ENCODE peak calls at places on chromosome 18, in seven cellular contexts. V is neural progenitor cell, I is uterus, B is fibroblast of lung, Q is prostate gland, R is lower leg skin, O is psoas muscle. F is an unnamed sample.

GRCh38 chr18:73646196-73646595 is 501.4 kb downstream of the FBXO15 start:
- DNase-seq in V (no peak), I (no peak), B (peak), Q (no peak), R (no peak), O (no peak), F (no peak)

GRCh38 chr18:37533647-37534565 is 31.7 kb downstream of the CELF4 start:
- DNase-seq in V (no peak), I (no peak), B (no peak), Q (no peak), R (no peak), O (no peak), F (no peak)

GRCh38 chr18:61398961-61399632 is 65.9 kb downstream of the CDH20 start:
- DNase-seq in V (no peak), I (no peak), B (peak), Q (no peak), R (no peak), O (no peak), F (peak)

GRCh38 chr18:54303408-54303807 is 34.1 kb downstream of the POLI start:
- DNase-seq in V (no peak), I (no peak), B (no peak), Q (no peak), R (no peak), O (no peak), F (no peak)

GRCh38 chr18:61502472-61502871 is 169.2 kb downstream of the CDH20 start:
- DNase-seq in V (peak), I (peak), B (peak), Q (peak), R (no peak), O (no peak), F (peak)

GRCh38 chr18:25038261-25038660 is 313.7 kb downstream of the ZNF521 start:
- DNase-seq in V (peak), I (no peak), B (no peak), Q (no peak), R (no peak), O (no peak), F (no peak)

GRCh38 chr18:78833833-78834232 is 145.8 kb upstream of the SALL3 start:
- DNase-seq in V (no peak), I (no peak), B (no peak), Q (no peak), R (no peak), O (no peak), F (no peak)

GRCh38 chr18:8844721-8845148 is 139.4 kb downstream of the MTCL1 start:
- DNase-seq in V (no peak), I (no peak), B (no peak), Q (no peak), R (no peak), O (no peak), F (peak)

GRCh38 chr18:75478996-75479870 is 51.7 kb upstream of the SMIM21 start:
- DNase-seq in V (peak), I (no peak), B (peak), Q (no peak), R (no peak), O (no peak), F (peak)

GRCh38 chr18:77448046-77448445 is 198.4 kb downstream of the GALR1 start:
- DNase-seq in V (no peak), I (no peak), B (no peak), Q (no peak), R (no peak), O (no peak), F (no peak)

GRCh38 chr18:79259218-79259617 is 136.5 kb upstream of the NFATC1 start:
- DNase-seq in V (no peak), I (no peak), B (no peak), Q (no peak), R (no peak), O (no peak), F (no peak)

GRCh38 chr18:34697891-34698290 is 12.2 kb upstream of the DTNA start:
- DNase-seq in V (no peak), I (no peak), B (no peak), Q (no peak), R (no peak), O (no peak), F (no peak)

DNA sequence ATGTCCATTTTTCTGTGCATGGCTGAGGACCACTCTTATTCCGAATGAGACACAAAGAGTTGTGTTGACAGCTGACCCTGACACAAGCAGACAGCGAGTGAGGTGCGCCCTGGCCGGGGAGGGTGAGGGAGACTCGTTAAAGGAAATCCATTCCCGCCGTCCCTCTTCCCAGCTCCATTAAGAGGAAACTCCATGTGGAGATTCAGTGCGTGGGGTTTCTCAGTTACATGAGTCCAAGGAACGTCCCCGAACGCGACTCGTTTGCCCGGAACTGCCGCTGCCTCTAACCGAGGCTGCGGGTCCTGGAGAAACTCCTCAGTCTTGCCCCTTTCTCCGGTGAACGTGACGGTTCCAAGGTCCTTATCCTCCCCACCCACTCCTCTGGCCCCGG is 1.0 kb downstream of the GREB1L start:
- DNase-seq in V (peak), I (no peak), B (peak), Q (no peak), R (no peak), O (no peak), F (peak)
- H3K4me3 ChIP-seq in V (peak), I (peak), B (no peak), Q (peak), R (peak), O (peak), F (peak)

GRCh38 chr18:57906852-57907251 is 103.7 kb upstream of the ATP8B1 start:
- DNase-seq in V (peak), I (no peak), B (no peak), Q (no peak), R (no peak), O (no peak), F (no peak)
- TF ChIP-seq CTCF in V (peak), I (no peak), B (no peak), Q (no peak), R (no peak), O (no peak), F (peak)

DNA sequence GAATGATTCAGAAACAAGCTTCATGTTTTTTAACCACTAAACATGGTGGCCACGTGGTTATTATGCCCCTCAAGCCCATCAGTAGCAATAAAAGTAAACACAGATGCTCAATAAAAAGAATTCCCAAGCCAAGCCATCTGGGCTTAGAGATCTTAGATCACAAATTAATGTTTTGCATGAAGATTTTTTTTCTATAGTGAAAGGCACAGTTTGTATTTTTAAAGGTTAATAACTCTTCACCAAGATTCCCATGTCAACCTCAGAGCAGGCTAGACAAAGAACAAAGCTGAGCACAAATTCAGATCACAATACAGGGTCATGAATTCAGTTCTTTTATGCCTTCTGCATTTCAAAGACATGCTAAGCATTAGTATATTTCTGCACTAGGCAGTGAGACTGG is 105.7 kb upstream of the SYT4 start:
- DNase-seq in V (no peak), I (no peak), B (no peak), Q (no peak), R (no peak), O (no peak), F (no peak)
- H3K4me3 ChIP-seq in V (no peak), I (no peak), B (no peak), Q (no peak), R (no peak), O (no peak), F (no peak)

DNA sequence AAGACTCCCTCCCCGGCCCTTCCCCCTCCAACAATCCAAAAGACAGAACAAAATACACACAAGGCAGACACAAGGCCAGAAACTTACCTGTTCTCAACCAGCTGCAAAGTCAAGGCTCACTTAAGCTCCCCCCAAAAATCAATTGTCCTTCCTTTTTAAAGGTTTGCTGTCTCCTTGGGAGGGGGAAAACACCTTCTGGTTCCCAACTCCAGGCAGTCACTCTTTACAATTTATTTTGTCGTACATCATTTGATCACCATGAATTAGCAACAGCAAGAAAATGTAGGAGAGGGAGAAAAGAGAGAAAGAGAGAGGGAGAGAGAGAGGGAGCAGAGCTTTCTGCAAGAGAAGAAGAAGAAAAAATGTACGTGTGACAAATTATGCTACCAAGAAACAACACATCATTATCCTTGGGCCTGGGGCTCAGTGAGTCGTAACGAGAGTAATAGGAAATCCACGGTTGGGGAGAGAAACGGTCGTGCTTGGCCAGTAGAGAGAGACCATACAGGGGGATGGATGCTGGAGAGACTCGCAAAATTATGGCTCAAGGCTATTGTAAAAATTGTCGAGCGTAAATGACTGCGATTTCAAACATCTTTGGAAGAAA is at the start of gene KLHL14:
- DNase-seq in V (peak), I (no peak), B (no peak), Q (no peak), R (no peak), O (no peak), F (no peak)
- TF ChIP-seq CTCF in V (no peak), I (no peak), B (no peak), Q (no peak), R (no peak), O (no peak), F (no peak)

GRCh38 chr18:50094221-50094773 is 100.7 kb downstream of the MYO5B start:
- DNase-seq in V (no peak), I (no peak), B (no peak), Q (no peak), R (no peak), O (no peak), F (no peak)

GRCh38 chr18:50090370-50091312 is 104.3 kb downstream of the MYO5B start:
- DNase-seq in V (no peak), I (no peak), B (no peak), Q (no peak), R (peak), O (no peak), F (no peak)

GRCh38 chr18:50093366-50093765 is 101.6 kb downstream of the MYO5B start:
- DNase-seq in V (no peak), I (no peak), B (no peak), Q (no peak), R (peak), O (no peak), F (no peak)

GRCh38 chr18:50091495-50092249 is 103.3 kb downstream of the MYO5B start:
- DNase-seq in V (no peak), I (no peak), B (no peak), Q (no peak), R (peak), O (no peak), F (no peak)

GRCh38 chr18:50092250-50092780 is 102.6 kb downstream of the MYO5B start:
- DNase-seq in V (peak), I (no peak), B (no peak), Q (no peak), R (no peak), O (no peak), F (no peak)
- H3K4me3 ChIP-seq in V (no peak), I (no peak), B (no peak), Q (no peak), R (no peak), O (no peak), F (no peak)

DNA sequence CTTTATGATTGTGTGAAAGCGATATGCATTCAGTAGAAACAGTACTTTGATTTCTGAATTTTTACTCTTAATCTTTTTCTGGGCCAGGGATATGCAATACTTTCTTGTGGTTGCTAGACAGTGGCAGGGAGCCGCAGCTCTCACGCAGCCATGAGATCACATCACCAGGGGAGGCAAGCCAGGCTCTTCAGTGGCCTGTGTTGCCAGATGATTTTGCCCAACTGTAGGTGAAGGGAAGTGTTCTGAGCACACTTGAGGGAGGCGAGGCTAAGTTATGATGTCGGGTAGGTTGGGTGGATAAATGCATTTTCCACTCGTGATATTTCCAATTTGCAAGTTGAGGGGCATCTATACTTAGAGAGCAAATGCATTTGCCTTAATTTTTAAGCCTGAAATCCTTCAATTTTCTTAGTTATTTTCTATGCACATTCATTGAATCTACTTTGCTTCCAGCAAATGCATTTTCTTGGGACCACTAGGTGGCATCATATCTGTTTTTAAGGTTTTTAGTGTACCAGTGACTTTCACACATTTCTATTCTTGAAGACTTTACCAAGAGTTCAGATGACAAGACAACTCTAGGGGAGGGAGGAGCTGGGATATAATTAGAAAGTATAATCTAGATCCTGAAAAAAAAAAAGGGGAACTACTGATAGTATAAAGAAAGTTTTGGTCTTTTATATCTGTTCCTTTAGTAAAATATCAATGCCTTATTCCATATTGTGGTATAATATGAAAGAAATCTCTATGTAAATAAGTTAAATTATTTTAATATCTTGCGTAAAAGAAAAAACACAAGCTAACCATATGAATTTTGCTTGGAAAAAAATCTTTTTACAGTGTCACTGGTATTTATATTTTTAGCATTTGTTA is 643.3 kb downstream of the SOCS6 start:
- DNase-seq in V (peak), I (no peak), B (peak), Q (no peak), R (no peak), O (no peak), F (peak)
- TF ChIP-seq CTCF in V (peak), I (no peak), B (peak), Q (peak), R (no peak), O (no peak), F (peak)

GRCh38 chr18:59271606-59272220 is 1.5 kb downstream of the RAX start:
- DNase-seq in V (peak), I (no peak), B (no peak), Q (no peak), R (no peak), O (no peak), F (no peak)
- H3K4me3 ChIP-seq in V (peak), I (no peak), B (no peak), Q (no peak), R (no peak), O (no peak), F (no peak)

DNA sequence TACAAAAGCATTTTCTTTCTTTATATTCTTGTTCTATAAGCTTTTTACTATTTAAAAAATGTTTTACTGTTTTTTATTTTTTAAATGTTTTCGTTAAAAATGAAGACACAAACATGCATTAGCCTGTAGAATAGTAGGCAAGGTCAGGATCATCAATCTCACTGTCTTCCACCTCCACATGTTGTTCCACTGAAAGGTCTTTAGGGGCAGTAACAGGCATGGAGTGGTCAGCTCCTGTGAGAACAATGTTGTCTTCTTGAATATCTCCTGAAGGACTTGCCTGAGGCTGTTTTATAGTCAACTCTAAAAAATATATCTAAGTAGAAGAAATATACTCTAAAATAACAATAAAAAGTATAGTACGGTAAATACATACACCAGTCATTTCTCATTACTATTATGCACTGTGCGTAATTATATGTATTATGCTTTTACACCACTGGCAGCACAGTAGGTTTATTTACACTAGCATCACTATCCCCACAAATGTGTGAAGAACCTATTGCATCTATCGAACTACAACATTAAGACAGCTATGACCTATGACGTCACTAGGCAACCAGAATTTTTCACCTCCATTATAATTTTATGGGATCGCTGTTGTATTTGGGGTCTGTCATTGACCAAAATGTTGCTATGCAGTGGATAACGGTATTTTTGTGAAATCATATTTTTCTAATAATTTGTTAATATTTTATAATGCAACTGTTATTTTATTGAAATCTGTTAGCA is 764.3 kb downstream of the METTL4 start:
- DNase-seq in V (peak), I (no peak), B (no peak), Q (no peak), R (no peak), O (no peak), F (no peak)
- TF ChIP-seq CTCF in V (peak), I (no peak), B (no peak), Q (no peak), R (no peak), O (no peak), F (no peak)

GRCh38 chr18:3251963-3252277 is 4.3 kb downstream of the MYL12A start:
- DNase-seq in V (no peak), I (no peak), B (no peak), Q (no peak), R (no peak), O (no peak), F (no peak)
- H3K4me3 ChIP-seq in V (no peak), I (no peak), B (no peak), Q (no peak), R (no peak), O (peak), F (peak)

F was measured in fibroblast of villous mesenchyme.